ENCODE peak calls at places on chromosomes 7 and 10, in four cellular contexts. One of them, this sample, is unnamed.

GRCh38 chr7:158098125-158099030 is 489.2 kb downstream of the PTPRN2 start:
- DNase-seq in dorsolateral prefrontal cortex: no peak
- DNase-seq in breast epithelium: no peak
- DNase-seq in astrocyte of the spinal cord: no peak
- DNase-seq in this sample: no peak

GRCh38 chr10:65194555-65194954 is 1673.4 kb downstream of the REEP3 start:
- DNase-seq in dorsolateral prefrontal cortex: no peak
- DNase-seq in breast epithelium: no peak
- DNase-seq in astrocyte of the spinal cord: peak; percentile 23
- DNase-seq in this sample: no peak

GRCh38 chr10:120963587-120964220 is 112.5 kb downstream of the WDR11 start:
- DNase-seq in dorsolateral prefrontal cortex: no peak
- DNase-seq in breast epithelium: no peak
- DNase-seq in astrocyte of the spinal cord: no peak
- DNase-seq in this sample: no peak

GRCh38 chr10:103921750-103922195 is 3.8 kb upstream of the STN1 start:
- DNase-seq in dorsolateral prefrontal cortex: peak; percentile 51
- DNase-seq in breast epithelium: no peak
- DNase-seq in astrocyte of the spinal cord: no peak
- DNase-seq in this sample: no peak

GRCh38 chr10:329361-330099 is 194.3 kb downstream of the ZMYND11 start:
- DNase-seq in dorsolateral prefrontal cortex: peak; percentile 75
- DNase-seq in breast epithelium: peak; percentile 75
- DNase-seq in astrocyte of the spinal cord: peak; percentile 97
- DNase-seq in this sample: no peak

GRCh38 chr7:45118830-45119452 is 7.4 kb upstream of the TBRG4 start:
- DNase-seq in dorsolateral prefrontal cortex: no peak
- DNase-seq in breast epithelium: no peak
- DNase-seq in astrocyte of the spinal cord: no peak
- DNase-seq in this sample: no peak

GRCh38 chr10:123995461-123996131 is 97.8 kb downstream of the CHST15 start:
- DNase-seq in dorsolateral prefrontal cortex: no peak
- DNase-seq in breast epithelium: peak; percentile 51
- DNase-seq in astrocyte of the spinal cord: peak; percentile 95
- DNase-seq in this sample: no peak

GRCh38 chr7:108114117-108114841 is 15.9 kb downstream of the LAMB4 start:
- DNase-seq in dorsolateral prefrontal cortex: no peak
- DNase-seq in breast epithelium: no peak
- DNase-seq in astrocyte of the spinal cord: no peak
- DNase-seq in this sample: no peak

GRCh38 chr10:115355162-115355760 is 262.1 kb downstream of the ATRNL1 start:
- DNase-seq in dorsolateral prefrontal cortex: no peak
- DNase-seq in breast epithelium: no peak
- DNase-seq in astrocyte of the spinal cord: peak; percentile 76
- DNase-seq in this sample: no peak

GRCh38 chr10:101839421-101840063 is 4.1 kb downstream of the KCNIP2 start:
- DNase-seq in dorsolateral prefrontal cortex: peak; percentile 67
- DNase-seq in breast epithelium: no peak
- DNase-seq in astrocyte of the spinal cord: no peak
- DNase-seq in this sample: no peak

GRCh38 chr10:101052285-101052684 is 9.5 kb upstream of the KAZALD1 start:
- DNase-seq in dorsolateral prefrontal cortex: no peak
- DNase-seq in breast epithelium: no peak
- DNase-seq in astrocyte of the spinal cord: peak; percentile 69
- DNase-seq in this sample: no peak

GRCh38 chr7:44375926-44376342 is 50.5 kb upstream of the CAMK2B start:
- DNase-seq in dorsolateral prefrontal cortex: no peak
- DNase-seq in breast epithelium: no peak
- DNase-seq in astrocyte of the spinal cord: no peak
- DNase-seq in this sample: no peak

GRCh38 chr7:131161103-131161502 is 166.6 kb upstream of the MKLN1 start:
- DNase-seq in dorsolateral prefrontal cortex: no peak
- DNase-seq in breast epithelium: no peak
- DNase-seq in astrocyte of the spinal cord: peak; percentile 19
- DNase-seq in this sample: no peak

GRCh38 chr7:99128076-99128950 is 15.6 kb downstream of the SMURF1 start:
- DNase-seq in dorsolateral prefrontal cortex: no peak
- DNase-seq in breast epithelium: no peak
- DNase-seq in astrocyte of the spinal cord: no peak
- DNase-seq in this sample: no peak

GRCh38 chr10:3486346-3487065 is 298.5 kb downstream of the KLF6 start:
- DNase-seq in dorsolateral prefrontal cortex: no peak
- DNase-seq in breast epithelium: peak; percentile 80
- DNase-seq in astrocyte of the spinal cord: peak; percentile 53
- DNase-seq in this sample: no peak

GRCh38 chr10:106502651-106503050 is 661.9 kb downstream of the SORCS1 start:
- DNase-seq in dorsolateral prefrontal cortex: no peak
- DNase-seq in breast epithelium: no peak
- DNase-seq in astrocyte of the spinal cord: no peak
- DNase-seq in this sample: no peak

GRCh38 chr10:37549054-37549453 is 308.4 kb downstream of the ZNF248 start:
- DNase-seq in dorsolateral prefrontal cortex: no peak
- DNase-seq in breast epithelium: no peak
- DNase-seq in astrocyte of the spinal cord: no peak
- DNase-seq in this sample: no peak

GRCh38 chr10:4061441-4061951 is 276.5 kb upstream of the KLF6 start:
- DNase-seq in dorsolateral prefrontal cortex: peak; percentile 47
- DNase-seq in breast epithelium: peak; percentile 46
- DNase-seq in astrocyte of the spinal cord: no peak
- DNase-seq in this sample: no peak

GRCh38 chr10:59175538-59176240 is 754 bp upstream of the PHYHIPL start:
- DNase-seq in dorsolateral prefrontal cortex: peak; percentile 62
- DNase-seq in breast epithelium: no peak
- DNase-seq in astrocyte of the spinal cord: no peak
- DNase-seq in this sample: no peak

GRCh38 chr7:1099637-1100036 is 11.7 kb downstream of the GPER1 start:
- DNase-seq in dorsolateral prefrontal cortex: no peak
- DNase-seq in breast epithelium: no peak
- DNase-seq in astrocyte of the spinal cord: no peak
- DNase-seq in this sample: no peak

GRCh38 chr7:64633401-64633800 is 32.5 kb upstream of the ZNF107 start:
- DNase-seq in dorsolateral prefrontal cortex: no peak
- DNase-seq in breast epithelium: no peak
- DNase-seq in astrocyte of the spinal cord: no peak
- DNase-seq in this sample: no peak

GRCh38 chr7:64632029-64632428 is 33.9 kb upstream of the ZNF107 start:
- DNase-seq in dorsolateral prefrontal cortex: no peak
- DNase-seq in breast epithelium: no peak
- DNase-seq in astrocyte of the spinal cord: no peak
- DNase-seq in this sample: no peak

GRCh38 chr7:64628721-64629120 is 37.2 kb upstream of the ZNF107 start:
- DNase-seq in dorsolateral prefrontal cortex: no peak
- DNase-seq in breast epithelium: peak; percentile 87
- DNase-seq in astrocyte of the spinal cord: no peak
- DNase-seq in this sample: no peak

GRCh38 chr7:64628192-64628591 is 37.7 kb upstream of the ZNF107 start:
- DNase-seq in dorsolateral prefrontal cortex: no peak
- DNase-seq in breast epithelium: no peak
- DNase-seq in astrocyte of the spinal cord: no peak
- DNase-seq in this sample: no peak

GRCh38 chr7:64630496-64630895 is 35.4 kb upstream of the ZNF107 start:
- DNase-seq in dorsolateral prefrontal cortex: no peak
- DNase-seq in breast epithelium: no peak
- DNase-seq in astrocyte of the spinal cord: no peak
- DNase-seq in this sample: no peak
- TF ChIP-seq CTCF in dorsolateral prefrontal cortex: peak; percentile 54
- TF ChIP-seq CTCF in breast epithelium: peak; percentile 22
- TF ChIP-seq CTCF in astrocyte of the spinal cord: peak; percentile 47
- TF ChIP-seq CTCF in this sample: peak; percentile 37

GRCh38 chr7:72161534-72161933 is 250.6 kb downstream of the CALN1 start:
- DNase-seq in dorsolateral prefrontal cortex: no peak
- DNase-seq in breast epithelium: no peak
- DNase-seq in astrocyte of the spinal cord: no peak
- DNase-seq in this sample: no peak
- TF ChIP-seq CTCF in dorsolateral prefrontal cortex: no peak
- TF ChIP-seq CTCF in breast epithelium: no peak
- TF ChIP-seq CTCF in astrocyte of the spinal cord: no peak
- TF ChIP-seq CTCF in this sample: no peak

GRCh38 chr7:83976302-83976701 is 218.3 kb downstream of the SEMA3A start:
- DNase-seq in dorsolateral prefrontal cortex: no peak
- DNase-seq in breast epithelium: no peak
- DNase-seq in astrocyte of the spinal cord: peak; percentile 48
- DNase-seq in this sample: no peak
- TF ChIP-seq CTCF in dorsolateral prefrontal cortex: peak; percentile 93
- TF ChIP-seq CTCF in breast epithelium: peak; percentile 23
- TF ChIP-seq CTCF in astrocyte of the spinal cord: peak; percentile 47
- TF ChIP-seq CTCF in this sample: peak; percentile 77

GRCh38 chr7:85512802-85513201 is 325.9 kb upstream of the SEMA3D start:
- DNase-seq in dorsolateral prefrontal cortex: no peak
- DNase-seq in breast epithelium: no peak
- DNase-seq in astrocyte of the spinal cord: no peak
- DNase-seq in this sample: no peak

GRCh38 chr7:85510287-85510686 is 323.4 kb upstream of the SEMA3D start:
- DNase-seq in dorsolateral prefrontal cortex: no peak
- DNase-seq in breast epithelium: no peak
- DNase-seq in astrocyte of the spinal cord: no peak
- DNase-seq in this sample: no peak

DNA sequence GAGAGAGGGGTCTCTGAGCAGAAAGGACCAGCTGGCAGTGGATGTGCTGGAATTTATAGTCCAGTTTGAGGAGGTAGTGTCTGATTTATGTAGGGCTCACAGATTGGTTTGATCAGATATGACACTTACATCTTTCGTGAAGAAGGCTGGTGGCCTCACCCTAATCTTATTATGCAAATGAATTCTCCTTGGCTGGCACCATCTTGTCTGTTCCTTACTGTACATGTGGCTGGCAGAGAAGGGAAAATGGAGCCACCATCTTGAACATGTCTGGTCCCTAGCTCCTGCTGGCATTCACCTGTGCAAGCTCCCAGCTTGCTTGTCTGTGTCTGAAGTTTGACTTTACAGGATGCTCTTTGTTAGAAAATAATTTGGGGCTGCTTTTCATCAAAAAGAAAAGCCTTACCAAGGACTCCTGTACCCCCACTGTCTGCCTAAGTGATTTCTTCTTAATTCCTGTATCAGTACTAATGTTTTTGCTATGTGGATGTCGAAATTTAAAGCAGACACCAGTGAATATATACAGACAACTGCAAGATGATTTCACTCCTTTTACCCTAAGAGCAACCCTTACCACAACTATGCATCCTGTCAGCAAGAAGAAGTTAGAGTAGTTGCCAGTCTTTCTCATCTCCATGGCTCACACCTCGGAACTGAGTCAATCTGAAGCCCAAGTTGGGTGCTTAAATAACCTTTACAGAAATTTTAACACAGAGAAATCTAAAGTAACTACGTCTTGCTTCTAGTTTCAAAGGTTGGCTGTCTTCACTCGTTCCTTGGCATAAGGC is 322.0 kb upstream of the SEMA3D start:
- DNase-seq in dorsolateral prefrontal cortex: no peak
- DNase-seq in breast epithelium: no peak
- DNase-seq in astrocyte of the spinal cord: peak; percentile 64
- DNase-seq in this sample: no peak
- TF ChIP-seq CTCF in dorsolateral prefrontal cortex: no peak
- TF ChIP-seq CTCF in breast epithelium: no peak
- TF ChIP-seq CTCF in astrocyte of the spinal cord: no peak
- TF ChIP-seq CTCF in this sample: no peak

DNA sequence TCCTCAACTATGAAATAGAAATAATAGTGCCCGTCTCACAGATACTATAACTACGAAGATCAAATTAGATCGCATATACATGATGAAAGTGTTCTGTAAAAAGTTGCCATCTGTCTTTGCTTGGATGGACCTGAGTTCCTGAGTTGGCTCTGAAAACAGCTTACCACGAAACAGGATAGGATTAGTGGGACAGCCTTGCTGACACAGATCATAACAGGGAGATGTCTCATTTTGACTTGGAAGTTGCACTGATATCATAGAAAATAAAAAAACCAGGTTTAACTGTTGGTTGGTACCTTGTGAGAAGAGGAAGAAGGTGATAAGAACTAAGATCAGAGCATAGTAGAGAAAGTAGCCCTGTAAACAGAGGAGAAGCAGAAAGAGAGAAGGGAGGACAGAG is 79.3 kb upstream of the AGBL3 start:
- DNase-seq in dorsolateral prefrontal cortex: no peak
- DNase-seq in breast epithelium: no peak
- DNase-seq in astrocyte of the spinal cord: no peak
- DNase-seq in this sample: no peak
- TF ChIP-seq CTCF in dorsolateral prefrontal cortex: no peak
- TF ChIP-seq CTCF in breast epithelium: no peak
- TF ChIP-seq CTCF in astrocyte of the spinal cord: no peak
- TF ChIP-seq CTCF in this sample: no peak

DNA sequence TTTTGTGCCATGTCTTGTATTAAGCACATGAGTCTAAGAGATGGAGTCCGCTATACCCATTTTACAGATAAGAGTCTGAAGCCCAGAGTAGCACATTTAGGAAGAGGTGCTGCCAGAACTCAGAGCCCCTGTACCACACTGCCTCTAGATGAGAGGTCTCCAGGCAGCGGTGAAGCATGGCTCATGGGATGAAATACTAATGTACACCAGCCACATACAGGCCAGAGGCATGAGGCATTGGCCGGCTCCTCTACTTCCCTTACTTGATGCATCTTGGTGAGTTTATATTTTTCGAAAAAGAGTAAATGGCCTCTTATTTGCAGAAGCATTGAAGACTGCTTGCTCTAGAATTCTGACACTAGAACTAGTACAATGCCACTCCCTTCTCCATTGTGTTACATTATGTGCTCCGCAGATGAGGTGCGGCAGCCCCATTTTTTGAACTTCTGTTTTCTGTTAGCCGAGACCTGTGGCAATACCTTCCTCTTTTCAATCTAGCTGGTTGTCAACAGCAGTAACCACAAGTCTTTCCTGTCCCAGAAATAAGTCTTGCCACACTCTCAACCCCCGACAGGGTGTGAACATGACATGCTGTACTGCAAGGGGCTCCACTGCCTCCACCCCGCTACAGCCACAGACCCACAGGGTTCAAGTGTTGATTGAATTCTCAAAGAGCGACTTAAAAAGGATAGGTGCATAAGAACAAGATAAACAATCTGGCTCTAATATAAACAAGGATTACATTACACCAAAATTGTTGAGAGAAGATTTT is 145.3 kb downstream of the CELF2 start:
- DNase-seq in dorsolateral prefrontal cortex: no peak
- DNase-seq in breast epithelium: peak; percentile 72
- DNase-seq in astrocyte of the spinal cord: no peak
- DNase-seq in this sample: no peak
- TF ChIP-seq CTCF in dorsolateral prefrontal cortex: no peak
- TF ChIP-seq CTCF in breast epithelium: no peak
- TF ChIP-seq CTCF in astrocyte of the spinal cord: no peak
- TF ChIP-seq CTCF in this sample: no peak

This sample was measured in D721Med.